ENCODE peak calls at places on chromosomes 11 and 22, in four cellular contexts. One of them, this sample, is unnamed.
A peak's percentile ranks its signal among the peaks of the same experiment; 100 is the strongest.

GRCh38 chr11:40094954-40095353 is 1364.5 kb downstream of the LRRC4C start:
- DNase-seq in activated naive CD4-positive, alpha-beta T cell treated with Interleukin-2 at 50 U/mL for 16 hours: no peak
- DNase-seq in RCC 7860: no peak
- DNase-seq in stimulated activated CD4-positive, alpha-beta T cell treated with anti-CD3 and anti-CD28 coated beads, Interleukin-1b, Interleukin-23, amount 100 ng/mL, for 1 hour: no peak
- DNase-seq in this sample: no peak

GRCh38 chr11:57823859-57824258 is 62.3 kb downstream of the CTNND1 start:
- DNase-seq in stimulated activated CD4-positive, alpha-beta T cell treated with anti-CD3 and anti-CD28 coated beads, Interleukin-1b, Interleukin-23, amount 100 ng/mL, for 1 hour: no peak
- DNase-seq in activated naive CD4-positive, alpha-beta T cell treated with Interleukin-2 at 50 U/mL for 16 hours: no peak
- DNase-seq in RCC 7860: no peak
- DNase-seq in this sample: no peak

GRCh38 chr22:45010532-45010900 is 711 bp upstream of the PHF21B start:
- DNase-seq in stimulated activated CD4-positive, alpha-beta T cell treated with anti-CD3 and anti-CD28 coated beads, Interleukin-1b, Interleukin-23, amount 100 ng/mL, for 1 hour: no peak
- DNase-seq in RCC 7860: no peak
- DNase-seq in activated naive CD4-positive, alpha-beta T cell treated with Interleukin-2 at 50 U/mL for 16 hours: no peak
- DNase-seq in this sample: no peak

GRCh38 chr11:77580712-77581337 is 8.9 kb upstream of the AQP11 start:
- DNase-seq in RCC 7860: peak; percentile 14
- DNase-seq in activated naive CD4-positive, alpha-beta T cell treated with Interleukin-2 at 50 U/mL for 16 hours: no peak
- DNase-seq in stimulated activated CD4-positive, alpha-beta T cell treated with anti-CD3 and anti-CD28 coated beads, Interleukin-1b, Interleukin-23, amount 100 ng/mL, for 1 hour: no peak
- DNase-seq in this sample: peak; percentile 53

GRCh38 chr11:63503492-63503891 is 2.4 kb upstream of the LGALS12 start:
- DNase-seq in RCC 7860: no peak
- DNase-seq in stimulated activated CD4-positive, alpha-beta T cell treated with anti-CD3 and anti-CD28 coated beads, Interleukin-1b, Interleukin-23, amount 100 ng/mL, for 1 hour: no peak
- DNase-seq in activated naive CD4-positive, alpha-beta T cell treated with Interleukin-2 at 50 U/mL for 16 hours: no peak
- DNase-seq in this sample: no peak

GRCh38 chr11:396511-396947 is 2.5 kb downstream of the PKP3 start:
- DNase-seq in activated naive CD4-positive, alpha-beta T cell treated with Interleukin-2 at 50 U/mL for 16 hours: no peak
- DNase-seq in stimulated activated CD4-positive, alpha-beta T cell treated with anti-CD3 and anti-CD28 coated beads, Interleukin-1b, Interleukin-23, amount 100 ng/mL, for 1 hour: no peak
- DNase-seq in RCC 7860: peak; percentile 8
- DNase-seq in this sample: peak; percentile 52

GRCh38 chr11:92383430-92383829 is 158.8 kb downstream of the FAT3 start:
- DNase-seq in activated naive CD4-positive, alpha-beta T cell treated with Interleukin-2 at 50 U/mL for 16 hours: no peak
- DNase-seq in stimulated activated CD4-positive, alpha-beta T cell treated with anti-CD3 and anti-CD28 coated beads, Interleukin-1b, Interleukin-23, amount 100 ng/mL, for 1 hour: no peak
- DNase-seq in RCC 7860: no peak
- DNase-seq in this sample: peak; percentile 23

GRCh38 chr11:74257934-74258553 is 53.4 kb downstream of the P4HA3 start:
- DNase-seq in activated naive CD4-positive, alpha-beta T cell treated with Interleukin-2 at 50 U/mL for 16 hours: no peak
- DNase-seq in stimulated activated CD4-positive, alpha-beta T cell treated with anti-CD3 and anti-CD28 coated beads, Interleukin-1b, Interleukin-23, amount 100 ng/mL, for 1 hour: no peak
- DNase-seq in RCC 7860: peak; percentile 18
- DNase-seq in this sample: no peak

GRCh38 chr11:111963786-111964385 is 26.7 kb downstream of the DIXDC1 start:
- DNase-seq in activated naive CD4-positive, alpha-beta T cell treated with Interleukin-2 at 50 U/mL for 16 hours: no peak
- DNase-seq in stimulated activated CD4-positive, alpha-beta T cell treated with anti-CD3 and anti-CD28 coated beads, Interleukin-1b, Interleukin-23, amount 100 ng/mL, for 1 hour: no peak
- DNase-seq in RCC 7860: no peak
- DNase-seq in this sample: no peak

GRCh38 chr11:60985991-60986915 is 14.8 kb downstream of the CD6 start:
- DNase-seq in activated naive CD4-positive, alpha-beta T cell treated with Interleukin-2 at 50 U/mL for 16 hours: peak; percentile 90
- DNase-seq in stimulated activated CD4-positive, alpha-beta T cell treated with anti-CD3 and anti-CD28 coated beads, Interleukin-1b, Interleukin-23, amount 100 ng/mL, for 1 hour: peak; percentile 64
- DNase-seq in RCC 7860: peak; percentile 9
- DNase-seq in this sample: peak; percentile 48

GRCh38 chr22:45344339-45344738 is 34.6 kb downstream of the FAM118A start:
- DNase-seq in stimulated activated CD4-positive, alpha-beta T cell treated with anti-CD3 and anti-CD28 coated beads, Interleukin-1b, Interleukin-23, amount 100 ng/mL, for 1 hour: no peak
- DNase-seq in activated naive CD4-positive, alpha-beta T cell treated with Interleukin-2 at 50 U/mL for 16 hours: no peak
- DNase-seq in RCC 7860: no peak
- DNase-seq in this sample: no peak

GRCh38 chr22:46139895-46140350 is 10.4 kb upstream of the PPARA start:
- DNase-seq in RCC 7860: no peak
- DNase-seq in activated naive CD4-positive, alpha-beta T cell treated with Interleukin-2 at 50 U/mL for 16 hours: no peak
- DNase-seq in stimulated activated CD4-positive, alpha-beta T cell treated with anti-CD3 and anti-CD28 coated beads, Interleukin-1b, Interleukin-23, amount 100 ng/mL, for 1 hour: no peak
- DNase-seq in this sample: no peak

GRCh38 chr11:66617148-66617814 is 851 bp downstream of the RBM14 start:
- DNase-seq in activated naive CD4-positive, alpha-beta T cell treated with Interleukin-2 at 50 U/mL for 16 hours: peak; percentile 29
- DNase-seq in RCC 7860: peak; percentile 6
- DNase-seq in stimulated activated CD4-positive, alpha-beta T cell treated with anti-CD3 and anti-CD28 coated beads, Interleukin-1b, Interleukin-23, amount 100 ng/mL, for 1 hour: no peak
- DNase-seq in this sample: peak; percentile 50